ENCODE peak calls at places on chromosomes 3 and 15, in four cellular contexts. B is K562, U is H1, A is HepG2. Q is an unnamed sample.

GRCh38 chr3:60839242-60839641 is 412.0 kb downstream of the FHIT start:
- DNase-seq in B (no peak), U (no peak), A (no peak), Q (no peak)

GRCh38 chr3:190491533-190492054 is 22.3 kb upstream of the IL1RAP start:
- DNase-seq in B (no peak), U (no peak), A (no peak), Q (no peak)

GRCh38 chr3:192772495-192772894 is 45.2 kb upstream of the FGF12 start:
- DNase-seq in B (no peak), U (peak), A (peak), Q (peak)

GRCh38 chr3:194099215-194099614 is 36.7 kb upstream of the HES1 start:
- DNase-seq in B (no peak), U (no peak), A (no peak), Q (no peak)

GRCh38 chr3:86168512-86168911 is 822.4 kb downstream of the VGLL3 start:
- DNase-seq in B (no peak), U (no peak), A (no peak), Q (no peak)

GRCh38 chr15:100901702-100902435 is 17.3 kb upstream of the LRRK1 start:
- DNase-seq in B (no peak), U (no peak), A (no peak), Q (no peak)

GRCh38 chr3:94225176-94225742 is 162.4 kb downstream of the NSUN3 start:
- DNase-seq in B (no peak), U (no peak), A (no peak), Q (no peak)

GRCh38 chr3:167909443-167910287 is 174.1 kb downstream of the SERPINI1 start:
- DNase-seq in B (no peak), U (no peak), A (peak), Q (no peak)

GRCh38 chr3:126773783-126774182 is 69.7 kb downstream of the CHCHD6 start:
- DNase-seq in B (no peak), U (no peak), A (no peak), Q (no peak)

GRCh38 chr15:99594916-99595315 is 29.1 kb downstream of the MEF2A start:
- DNase-seq in B (no peak), U (no peak), A (no peak), Q (no peak)

GRCh38 chr3:31226331-31226730 is 306.4 kb upstream of the STT3B start:
- DNase-seq in B (no peak), U (no peak), A (no peak), Q (peak)

GRCh38 chr3:45551214-45552010 is 43.1 kb upstream of the LIMD1 start:
- DNase-seq in B (peak), U (peak), A (peak), Q (no peak)

GRCh38 chr3:144556392-144556791 is 584.8 kb downstream of the DIPK2A start:
- DNase-seq in B (no peak), U (no peak), A (no peak), Q (no peak)

GRCh38 chr15:60652245-60652644 is 173.3 kb upstream of the ICE2 start:
- DNase-seq in B (no peak), U (no peak), A (no peak), Q (no peak)

GRCh38 chr3:59502806-59503205 is 453.0 kb upstream of the CFAP20DC start:
- DNase-seq in B (no peak), U (no peak), A (no peak), Q (no peak)

GRCh38 chr3:100084100-100084806 is 30.0 kb downstream of the FILIP1L start:
- DNase-seq in B (no peak), U (no peak), A (no peak), Q (no peak)

GRCh38 chr3:71185733-71186455 is 397.6 kb downstream of the FOXP1 start:
- DNase-seq in B (peak), U (no peak), A (no peak), Q (peak)

GRCh38 chr3:111621535-111621934 is 26.4 kb upstream of the ZBED2 start:
- DNase-seq in B (peak), U (peak), A (peak), Q (peak)

GRCh38 chr3:167066977-167067843 is 312.9 kb downstream of the ZBBX start:
- DNase-seq in B (no peak), U (no peak), A (no peak), Q (no peak)

GRCh38 chr15:94532226-94532625 is 300.9 kb downstream of the MCTP2 start:
- DNase-seq in B (no peak), U (no peak), A (no peak), Q (no peak)

GRCh38 chr15:55224892-55225291 is 28.2 kb upstream of the RSL24D1 start:
- DNase-seq in B (no peak), U (no peak), A (no peak), Q (no peak)

GRCh38 chr3:38574411-38575278 is 74.8 kb downstream of the SCN5A start:
- DNase-seq in B (no peak), U (no peak), A (no peak), Q (peak)

GRCh38 chr15:36407647-36408046 is 171.8 kb upstream of the CDIN1 start:
- DNase-seq in B (peak), U (no peak), A (peak), Q (peak)

GRCh38 chr3:31733234-31733667 is 200.5 kb downstream of the STT3B start:
- DNase-seq in B (no peak), U (no peak), A (no peak), Q (peak)

GRCh38 chr3:130850846-130851245 is 43.0 kb upstream of the ATP2C1 start:
- DNase-seq in B (peak), U (no peak), A (no peak), Q (no peak)

GRCh38 chr3:30357897-30358296 is 248.5 kb upstream of the TGFBR2 start:
- DNase-seq in B (no peak), U (no peak), A (no peak), Q (no peak)

GRCh38 chr15:39202641-39203040 is 378.2 kb upstream of the THBS1 start:
- DNase-seq in B (no peak), U (no peak), A (peak), Q (no peak)

GRCh38 chr15:58862326-58862725 is 71.2 kb downstream of the SLTM start:
- DNase-seq in B (no peak), U (no peak), A (no peak), Q (no peak)

GRCh38 chr3:104176706-104177105 is 1190.0 kb upstream of the ALCAM start:
- DNase-seq in B (no peak), U (no peak), A (no peak), Q (no peak)

DNA sequence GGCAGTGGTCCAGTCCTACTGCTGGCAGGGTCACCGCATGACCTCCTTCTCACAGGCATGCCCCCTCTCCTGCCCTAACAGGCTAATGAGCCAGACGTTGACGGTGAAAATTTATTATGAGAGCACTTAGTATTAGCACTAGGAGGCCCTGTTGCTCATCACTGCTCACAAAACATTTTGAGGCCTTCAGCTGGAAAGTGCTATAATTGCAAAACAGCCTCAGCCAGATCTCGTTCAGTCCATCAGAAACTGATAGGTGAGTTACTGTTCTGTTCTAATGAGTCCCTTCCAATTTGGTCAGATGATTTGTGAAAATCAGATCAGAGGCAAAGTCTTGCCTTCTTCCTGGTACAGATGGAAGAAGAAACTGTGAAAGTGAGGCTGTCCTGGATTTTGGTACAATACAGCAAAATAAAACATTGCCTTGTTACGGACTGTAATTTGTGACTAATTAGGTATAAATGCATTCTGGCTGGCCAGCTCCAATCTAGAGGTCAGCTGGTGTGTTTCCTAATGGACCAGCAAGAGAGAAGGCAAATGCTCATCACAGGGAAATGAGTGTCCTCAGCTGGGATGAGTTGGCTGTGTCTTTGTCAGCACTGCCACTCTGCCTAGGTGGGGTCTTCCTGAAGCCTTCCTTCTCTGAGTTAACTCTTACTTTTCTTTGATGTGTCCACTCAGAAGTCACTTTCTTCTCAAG is 316.8 kb downstream of the CHST2 start:
- DNase-seq in B (no peak), U (no peak), A (no peak), Q (no peak)
- H2AFZ ChIP-seq in B (no peak), U (no peak), A (no peak), Q (no peak)

GRCh38 chr3:46998852-46999515 is 19.5 kb downstream of the NBEAL2 start:
- DNase-seq in B (no peak), U (no peak), A (no peak), Q (no peak)

GRCh38 chr3:46996689-46997452 is 17.4 kb downstream of the NBEAL2 start:
- DNase-seq in B (no peak), U (no peak), A (no peak), Q (no peak)

GRCh38 chr3:46999516-47000197 is 20.2 kb downstream of the NBEAL2 start:
- DNase-seq in B (no peak), U (no peak), A (no peak), Q (no peak)

GRCh38 chr3:46997453-46998091 is 18.1 kb downstream of the NBEAL2 start:
- DNase-seq in B (no peak), U (no peak), A (no peak), Q (no peak)

DNA sequence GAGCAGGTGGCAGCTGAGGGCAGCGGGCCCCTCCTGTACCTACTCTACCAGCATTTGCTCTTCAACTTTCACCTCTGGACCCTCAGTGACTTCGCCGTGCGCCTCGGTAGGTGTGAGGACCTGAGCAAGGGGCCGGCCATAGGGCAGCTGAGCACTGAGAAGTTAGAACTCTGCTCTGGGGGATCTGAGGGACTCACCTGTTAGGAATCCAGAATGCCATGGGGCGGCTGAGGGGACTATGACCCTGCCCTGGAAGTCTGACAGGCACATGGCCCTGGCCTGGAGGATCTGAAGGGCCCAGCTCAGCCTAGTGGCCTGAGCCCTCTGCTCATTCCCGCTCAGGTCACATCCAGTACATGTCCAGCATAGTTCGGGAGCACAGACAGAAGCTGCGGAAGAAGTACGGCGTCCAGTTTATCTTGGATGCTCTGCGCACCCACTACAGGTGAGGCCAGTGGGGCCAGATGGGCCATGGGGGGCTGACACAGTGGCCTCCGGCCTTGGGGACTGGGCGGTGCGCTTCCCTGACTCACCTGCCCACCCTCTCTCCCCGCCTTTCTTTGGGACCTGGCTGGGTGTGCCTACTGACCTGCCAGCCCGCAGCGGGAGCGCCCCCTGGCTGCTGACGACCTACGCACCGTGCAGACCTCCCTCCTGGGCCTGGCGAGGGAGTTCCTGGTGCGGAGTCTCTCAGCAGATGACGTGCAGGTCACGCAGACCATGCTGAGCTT is 18.8 kb downstream of the NBEAL2 start:
- DNase-seq in B (peak), U (peak), A (peak), Q (peak)
- TF ChIP-seq JUN in B (no peak), U (no peak), A (no peak), Q (no peak)

GRCh38 chr3:42117175-42118008 is 26.2 kb downstream of the TRAK1 start:
- DNase-seq in B (peak), U (peak), A (no peak), Q (peak)
- H2AFZ ChIP-seq in B (no peak), U (no peak), A (no peak), Q (no peak)

DNA sequence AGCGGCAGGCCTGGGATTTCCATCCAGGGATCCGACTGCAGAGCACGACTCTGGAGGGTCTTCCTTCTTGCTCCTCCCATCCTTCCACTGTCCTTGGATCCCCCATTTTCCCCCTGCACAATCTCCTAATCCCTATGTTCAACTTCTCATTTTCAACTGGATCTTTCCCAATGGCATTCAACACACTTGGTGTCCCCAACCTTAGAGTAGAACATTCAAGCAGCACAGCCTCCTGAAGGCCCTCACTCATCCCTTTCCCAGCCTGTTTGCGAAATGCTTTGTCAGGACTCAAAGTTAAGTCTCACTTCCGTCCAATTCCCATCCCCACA is 32.3 kb downstream of the RPN1 start:
- DNase-seq in B (no peak), U (no peak), A (no peak), Q (no peak)
- TF ChIP-seq JUN in B (no peak), U (no peak), A (no peak), Q (no peak)